ENCODE peak calls at places on chromosomes 7 and 10, in ten cellular contexts. G, Y, Z, M, F, I, O, V, N and L are unnamed samples.

GRCh38 chr7:81457858-81458522 is 311.9 kb downstream of the HGF start:
- DNase-seq in G (peak), Y (peak), Z (no peak), M (peak), F (peak), I (peak), O (no peak), V (no peak), N (peak), L (no peak)

GRCh38 chr10:62978417-62978955 is 154.6 kb upstream of the NRBF2 start:
- DNase-seq in G (no peak), Y (no peak), Z (peak), M (no peak), F (no peak), I (no peak), O (no peak), V (no peak), N (no peak), L (no peak)

GRCh38 chr10:61475449-61475873 is 22.3 kb upstream of the TMEM26 start:
- DNase-seq in G (no peak), Y (no peak), Z (peak), M (no peak), F (peak), I (peak), O (peak), V (no peak), N (no peak), L (no peak)

GRCh38 chr10:7410800-7411670 is at the start of gene SFMBT2:
- DNase-seq in G (peak), Y (peak), Z (peak), M (no peak), F (peak), I (peak), O (peak), V (peak), N (peak), L (peak)

GRCh38 chr10:65571011-65571570 is 1354.7 kb upstream of the LRRTM3 start:
- DNase-seq in G (peak), Y (no peak), Z (peak), M (peak), F (no peak), I (peak), O (peak), V (no peak), N (peak), L (no peak)

GRCh38 chr7:104826140-104826539 is 187.9 kb upstream of the KMT2E start:
- DNase-seq in G (no peak), Y (no peak), Z (no peak), M (no peak), F (no peak), I (no peak), O (no peak), V (no peak), N (no peak), L (no peak)

GRCh38 chr10:77156406-77156879 is 481.2 kb downstream of the KCNMA1 start:
- DNase-seq in G (no peak), Y (no peak), Z (peak), M (no peak), F (peak), I (peak), O (peak), V (no peak), N (no peak), L (no peak)

GRCh38 chr7:111676167-111676566 is 113.9 kb upstream of the IMMP2L start:
- DNase-seq in G (no peak), Y (no peak), Z (no peak), M (no peak), F (no peak), I (no peak), O (no peak), V (no peak), N (no peak), L (no peak)

GRCh38 chr10:78458983-78459638 is 425.4 kb downstream of the RPS24 start:
- DNase-seq in G (no peak), Y (no peak), Z (no peak), M (peak), F (peak), I (peak), O (peak), V (peak), N (peak), L (no peak)

GRCh38 chr7:150385240-150385830 is 6.2 kb downstream of the ZNF775 start:
- DNase-seq in G (no peak), Y (peak), Z (no peak), M (peak), F (no peak), I (no peak), O (no peak), V (no peak), N (no peak), L (no peak)

GRCh38 chr10:33653584-33654367 is 319.3 kb upstream of the NRP1 start:
- DNase-seq in G (no peak), Y (no peak), Z (peak), M (peak), F (peak), I (no peak), O (no peak), V (no peak), N (no peak), L (no peak)

GRCh38 chr7:26460326-26460725 is 168.7 kb downstream of the SNX10 start:
- DNase-seq in G (no peak), Y (no peak), Z (no peak), M (no peak), F (no peak), I (no peak), O (peak), V (peak), N (no peak), L (no peak)

GRCh38 chr10:20147679-20148078 is 331.4 kb downstream of the PLXDC2 start:
- DNase-seq in G (no peak), Y (no peak), Z (peak), M (no peak), F (no peak), I (no peak), O (no peak), V (no peak), N (no peak), L (no peak)

GRCh38 chr10:11837372-11838161 is 14.4 kb downstream of the PROSER2 start:
- DNase-seq in G (no peak), Y (no peak), Z (no peak), M (no peak), F (no peak), I (no peak), O (no peak), V (no peak), N (no peak), L (peak)

GRCh38 chr10:123491692-123492415 is 174.3 kb upstream of the GPR26 start:
- DNase-seq in G (peak), Y (no peak), Z (no peak), M (no peak), F (no peak), I (no peak), O (no peak), V (no peak), N (no peak), L (no peak)

GRCh38 chr7:44727346-44728262 is 21.0 kb upstream of the ZMIZ2 start:
- DNase-seq in G (no peak), Y (no peak), Z (peak), M (peak), F (peak), I (peak), O (peak), V (no peak), N (no peak), L (no peak)

GRCh38 chr7:140517546-140518369 is 38.5 kb upstream of the MKRN1 start:
- DNase-seq in G (peak), Y (peak), Z (peak), M (peak), F (peak), I (peak), O (peak), V (peak), N (peak), L (peak)

GRCh38 chr7:20152057-20152456 is 65.1 kb downstream of the MACC1 start:
- DNase-seq in G (no peak), Y (no peak), Z (no peak), M (no peak), F (no peak), I (no peak), O (no peak), V (no peak), N (no peak), L (no peak)

GRCh38 chr10:107733328-107733727 is 568.8 kb upstream of the SORCS1 start:
- DNase-seq in G (no peak), Y (no peak), Z (peak), M (no peak), F (peak), I (no peak), O (no peak), V (no peak), N (no peak), L (no peak)

GRCh38 chr7:23431596-23432284 is 38.6 kb downstream of the IGF2BP3 start:
- DNase-seq in G (peak), Y (no peak), Z (no peak), M (no peak), F (no peak), I (no peak), O (no peak), V (no peak), N (no peak), L (no peak)

GRCh38 chr10:129932182-129932581 is 31.9 kb downstream of the EBF3 start:
- DNase-seq in G (no peak), Y (no peak), Z (no peak), M (no peak), F (no peak), I (no peak), O (no peak), V (no peak), N (no peak), L (no peak)

GRCh38 chr10:74955796-74956195 is 129.4 kb downstream of the KAT6B start:
- DNase-seq in G (no peak), Y (no peak), Z (no peak), M (no peak), F (no peak), I (no peak), O (no peak), V (no peak), N (no peak), L (no peak)

GRCh38 chr10:50473756-50474155 is 150.0 kb downstream of the SGMS1 start:
- DNase-seq in G (no peak), Y (no peak), Z (no peak), M (no peak), F (no peak), I (no peak), O (no peak), V (no peak), N (no peak), L (no peak)

GRCh38 chr7:85773116-85773783 is 586.4 kb upstream of the SEMA3D start:
- DNase-seq in G (no peak), Y (no peak), Z (peak), M (no peak), F (peak), I (no peak), O (no peak), V (no peak), N (no peak), L (no peak)

GRCh38 chr10:113362645-113363091 is 190.2 kb upstream of the HABP2 start:
- DNase-seq in G (no peak), Y (peak), Z (peak), M (peak), F (no peak), I (no peak), O (no peak), V (no peak), N (no peak), L (no peak)

GRCh38 chr7:105713488-105714465 is 132.5 kb upstream of the EFCAB10 start:
- DNase-seq in G (no peak), Y (no peak), Z (peak), M (peak), F (peak), I (no peak), O (no peak), V (no peak), N (no peak), L (no peak)

GRCh38 chr10:78696791-78697420 is 371.9 kb upstream of the ZMIZ1 start:
- DNase-seq in G (no peak), Y (no peak), Z (no peak), M (no peak), F (no peak), I (no peak), O (peak), V (no peak), N (no peak), L (no peak)

GRCh38 chr7:133753513-133753912 is 373.6 kb upstream of the LRGUK start:
- DNase-seq in G (peak), Y (no peak), Z (peak), M (peak), F (no peak), I (no peak), O (peak), V (no peak), N (no peak), L (no peak)

DNA sequence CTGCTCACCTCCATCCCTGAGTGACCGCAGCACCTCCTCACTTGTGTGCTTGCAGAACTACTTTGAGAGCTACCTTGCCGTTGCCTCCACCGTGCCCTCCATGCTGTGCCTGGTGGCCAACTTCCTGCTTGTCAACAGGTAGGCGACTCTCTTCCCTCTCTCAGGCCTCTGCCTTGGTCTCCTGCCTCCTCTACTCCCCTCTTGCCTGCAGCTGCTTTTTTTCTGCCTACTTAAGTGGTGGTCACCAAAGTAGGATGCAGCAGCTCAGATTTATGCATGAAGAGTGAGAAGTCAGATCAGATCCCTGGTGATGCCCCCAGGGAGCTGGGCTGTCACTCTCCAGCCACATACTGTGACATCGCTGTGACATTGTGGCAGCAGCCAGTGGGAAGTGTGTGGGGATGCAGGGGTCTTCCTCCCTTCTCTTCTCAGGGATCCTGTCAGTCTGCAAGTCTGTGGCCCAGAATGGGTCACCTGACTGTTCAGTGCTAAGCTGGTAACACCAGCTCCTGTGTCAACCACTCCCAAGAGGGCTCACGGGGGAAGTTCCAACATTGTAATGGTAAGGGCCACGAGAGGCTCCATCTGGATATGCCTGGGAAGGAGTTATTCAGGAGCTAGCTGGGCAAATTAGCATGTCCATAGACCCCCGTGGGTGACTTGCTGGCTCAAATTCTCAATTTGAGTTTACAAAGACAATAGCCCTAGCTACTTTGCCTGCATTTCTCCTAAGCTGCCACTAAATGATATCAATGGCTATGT is 25.3 kb downstream of the SLC29A3 start:
- DNase-seq in G (peak), Y (no peak), Z (no peak), M (no peak), F (no peak), I (no peak), O (no peak), V (no peak), N (no peak), L (no peak)
- H3K4me3 ChIP-seq in G (peak), Y (no peak), Z (no peak), M (no peak), F (no peak), I (no peak), O (no peak), V (no peak), N (no peak), L (no peak)

GRCh38 chr10:44383749-44384600 is 922 bp downstream of the CXCL12 start:
- DNase-seq in G (peak), Y (no peak), Z (peak), M (no peak), F (peak), I (no peak), O (no peak), V (peak), N (no peak), L (no peak)
- H3K4me3 ChIP-seq in G (peak), Y (peak), Z (no peak), M (no peak), F (peak), I (no peak), O (peak), V (peak), N (peak), L (no peak)

GRCh38 chr10:111944331-111944730 is 239.2 kb downstream of the GPAM start:
- DNase-seq in G (peak), Y (no peak), Z (no peak), M (no peak), F (no peak), I (no peak), O (no peak), V (no peak), N (no peak), L (no peak)
- H3K4me3 ChIP-seq in G (no peak), Y (no peak), Z (no peak), M (no peak), F (no peak), I (no peak), O (no peak), V (no peak), N (no peak), L (no peak)

DNA sequence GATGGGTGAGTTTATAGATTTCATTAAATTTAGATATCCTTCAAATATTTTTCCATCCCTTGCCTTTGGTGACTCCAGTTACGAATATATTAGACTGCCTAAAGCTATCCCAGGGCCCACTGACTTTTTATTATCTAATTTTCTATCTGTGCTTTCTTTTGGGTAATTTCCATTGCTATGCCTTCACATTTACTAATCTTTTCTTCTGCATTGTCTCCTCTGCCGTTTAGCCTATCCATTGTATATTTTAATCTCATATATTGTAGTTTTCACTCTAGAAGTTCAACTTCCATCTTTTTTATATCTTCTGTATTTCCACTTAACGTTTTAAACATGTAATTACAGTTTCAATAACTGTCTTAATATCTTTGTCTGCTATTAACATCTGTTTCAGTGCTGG is 78.6 kb upstream of the HDAC9 start:
- DNase-seq in G (no peak), Y (no peak), Z (no peak), M (no peak), F (no peak), I (no peak), O (no peak), V (no peak), N (no peak), L (no peak)
- H3K4me3 ChIP-seq in G (no peak), Y (no peak), Z (no peak), M (no peak), F (no peak), I (no peak), O (no peak), V (no peak), N (no peak), L (no peak)

DNA sequence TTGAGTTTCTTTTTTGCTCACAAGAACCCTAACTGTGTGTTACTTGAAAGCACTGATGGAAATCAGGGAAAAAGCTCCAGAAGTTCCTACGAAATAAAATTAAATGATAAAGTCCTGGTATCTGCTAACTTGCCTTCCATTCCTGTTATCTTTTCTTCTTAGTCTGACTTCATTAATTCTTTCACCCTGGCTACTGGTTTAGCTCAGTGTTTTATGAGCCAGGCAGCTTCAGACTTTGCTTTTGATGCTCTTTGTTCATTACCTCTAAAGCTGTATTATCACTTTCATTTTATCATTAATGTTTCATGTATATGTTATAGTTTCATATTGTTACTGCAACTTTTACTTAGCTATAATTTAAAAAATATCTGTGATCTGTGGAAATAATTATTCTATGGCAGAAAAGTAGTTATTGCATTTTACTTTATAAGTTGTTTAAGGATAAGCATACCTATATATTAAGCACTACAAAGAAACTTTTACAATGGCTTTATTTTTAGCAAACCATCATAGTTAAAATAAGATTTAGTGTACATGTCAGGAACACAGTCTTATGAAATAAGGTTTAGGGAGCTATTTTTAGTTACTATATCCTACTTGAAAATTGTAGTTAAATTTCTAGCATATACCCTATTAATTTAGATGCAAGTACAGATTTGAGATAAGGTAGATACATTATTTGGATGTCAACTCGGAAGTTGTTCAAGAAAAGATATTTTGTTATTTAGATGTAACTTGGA is 19.3 kb downstream of the PTEN start:
- DNase-seq in G (no peak), Y (no peak), Z (no peak), M (no peak), F (no peak), I (no peak), O (peak), V (no peak), N (no peak), L (no peak)
- H3K4me3 ChIP-seq in G (no peak), Y (no peak), Z (no peak), M (no peak), F (no peak), I (no peak), O (no peak), V (no peak), N (no peak), L (no peak)

DNA sequence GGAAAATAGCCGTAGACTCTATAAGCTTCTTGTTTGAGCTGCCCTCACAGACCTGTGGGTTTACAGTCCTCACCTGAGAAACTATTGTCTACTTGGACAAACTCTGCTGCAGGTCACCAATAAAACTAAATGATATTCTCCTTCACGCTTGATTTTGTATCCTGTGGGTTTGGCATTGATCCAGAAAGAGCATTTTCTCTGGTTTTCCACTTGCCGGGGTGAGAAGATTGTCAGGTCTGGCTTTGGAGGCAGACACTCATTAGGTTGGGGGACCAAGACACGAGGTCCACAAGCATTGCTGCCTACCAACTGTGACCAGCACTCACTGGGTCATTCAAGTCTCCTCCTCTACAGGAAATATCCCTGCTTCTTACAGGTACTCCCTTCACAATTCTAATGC is 68.5 kb downstream of the CDC14C start:
- DNase-seq in G (no peak), Y (no peak), Z (no peak), M (no peak), F (no peak), I (no peak), O (no peak), V (no peak), N (no peak), L (no peak)
- H3K4me3 ChIP-seq in G (no peak), Y (no peak), Z (no peak), M (no peak), F (no peak), I (no peak), O (no peak), V (no peak), N (no peak), L (no peak)

DNA sequence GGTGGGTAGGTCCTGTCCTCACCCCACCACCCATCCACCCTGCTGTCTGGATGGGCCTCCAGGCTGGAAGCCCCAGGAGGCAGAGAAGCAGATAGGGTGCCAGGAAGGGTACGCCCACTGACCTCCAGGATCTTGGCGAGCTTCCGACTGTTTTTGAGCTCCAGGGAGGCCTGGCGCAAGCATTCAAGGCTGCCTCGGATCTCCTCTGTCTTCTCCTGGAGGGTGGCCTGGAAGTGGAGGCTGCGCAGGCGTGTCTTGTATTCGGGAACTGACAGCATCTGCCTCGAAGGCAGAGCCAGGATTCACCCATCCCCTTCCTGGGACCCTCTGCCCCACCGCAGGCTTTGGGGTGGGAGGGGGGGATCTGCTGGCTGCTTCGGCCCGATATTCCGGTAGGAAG is 48.4 kb downstream of the GRID2IP start:
- DNase-seq in G (no peak), Y (no peak), Z (no peak), M (no peak), F (no peak), I (no peak), O (peak), V (peak), N (no peak), L (no peak)
- H3K4me3 ChIP-seq in G (peak), Y (peak), Z (no peak), M (peak), F (no peak), I (no peak), O (no peak), V (peak), N (peak), L (no peak)